ENCODE peak calls at places on chromosomes 16 and 17, in ten cellular contexts. B is HCT116, C is sigmoid colon, Y is breast epithelium, K is esophagus squamous epithelium, R is H1, A is stomach, N is Peyer's patch, Q is body of pancreas, F is A549. X is an unnamed sample.

GRCh38 chr16:27264151-27264550 is 4.4 kb downstream of the NSMCE1 start:
- DNase-seq in Y (peak; percentile 69), A (no peak), Q (no peak), B (peak; percentile 57), N (no peak), K (no peak), F (no peak), R (no peak), C (no peak), X (no peak)

GRCh38 chr17:36608794-36609497 is 7.6 kb downstream of the MRM1 start:
- DNase-seq in F (no peak), K (no peak), A (no peak), Q (peak; percentile 46), N (peak; percentile 64), R (no peak), B (peak; percentile 31), C (no peak), Y (no peak), X (peak; percentile 30)

GRCh38 chr16:14303182-14303618 is 232.1 kb downstream of the MRTFB start:
- DNase-seq in Y (no peak), Q (peak; percentile 38), K (no peak), C (no peak), B (no peak), N (no peak), R (no peak), A (no peak), F (no peak), X (no peak)

GRCh38 chr17:38585056-38585804 is 20.5 kb downstream of the SRCIN1 start:
- DNase-seq in K (no peak), Q (no peak), R (no peak), A (no peak), Y (peak; percentile 70), C (no peak), B (no peak), F (no peak), N (no peak), X (peak; percentile 17)

GRCh38 chr17:77727216-77727615 is 231.3 kb upstream of the TNRC6C start:
- DNase-seq in Q (no peak), N (no peak), B (no peak), A (no peak), Y (no peak), F (no peak), K (no peak), C (no peak), R (no peak), X (no peak)

GRCh38 chr16:3607161-3607560 is 4.2 kb downstream of the SLX4 start:
- DNase-seq in K (no peak), C (no peak), F (no peak), Y (no peak), A (no peak), Q (no peak), N (no peak), R (no peak), B (no peak), X (no peak)

GRCh38 chr17:17613708-17614114 is 22.2 kb upstream of the PEMT start:
- DNase-seq in Q (peak; percentile 72), Y (peak; percentile 29), F (peak; percentile 77), R (no peak), K (no peak), B (peak; percentile 70), N (no peak), A (peak; percentile 63), C (no peak), X (peak; percentile 48)

GRCh38 chr17:7416323-7416722 is 3.8 kb upstream of the SPEM1 start:
- DNase-seq in C (no peak), R (no peak), K (no peak), N (no peak), Y (no peak), Q (no peak), F (no peak), B (no peak), A (no peak), X (no peak)

GRCh38 chr17:63423251-63423950 is 22.7 kb downstream of the CYB561 start:
- DNase-seq in Y (no peak), F (no peak), R (no peak), N (no peak), K (no peak), Q (no peak), B (no peak), C (no peak), A (no peak), X (no peak)

GRCh38 chr17:2043785-2044184 is 2.0 kb downstream of the OVCA2 start:
- DNase-seq in Y (no peak), A (no peak), C (no peak), B (no peak), K (no peak), Q (no peak), N (no peak), R (no peak), F (peak; percentile 52), X (no peak)

DNA sequence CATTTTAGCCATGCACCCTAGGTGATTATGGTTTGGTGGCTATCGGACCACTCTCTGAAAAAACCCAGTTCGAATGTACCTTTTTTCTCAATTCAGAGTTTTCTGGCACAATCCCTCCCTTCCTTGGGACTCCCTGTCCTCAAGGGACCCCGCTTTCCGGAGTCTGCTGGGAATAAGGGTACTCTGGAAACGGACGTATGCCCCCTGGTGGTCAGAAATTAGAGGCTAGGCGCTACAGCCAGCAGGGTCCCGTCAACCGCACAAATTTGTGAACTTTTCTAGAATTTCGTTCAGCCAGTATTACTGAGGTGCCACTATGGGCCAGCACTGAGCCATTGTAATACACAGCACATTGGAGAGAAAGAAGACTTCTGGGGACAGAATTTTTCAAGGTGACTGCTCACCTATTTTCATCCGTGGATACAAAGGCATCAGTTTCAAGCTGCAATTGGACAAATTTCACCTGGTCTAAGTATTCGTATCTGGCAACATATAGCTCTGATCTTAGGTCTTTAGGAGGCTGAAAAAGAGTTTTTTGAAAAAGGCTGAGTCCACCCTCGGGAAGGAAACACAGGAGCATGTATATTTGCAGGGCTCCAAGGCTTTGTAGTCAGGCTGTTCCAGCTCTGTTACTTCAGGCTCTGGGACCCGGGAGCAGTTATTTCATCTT is 27.1 kb upstream of the CRYBA1 start:
- DNase-seq in Y (peak; percentile 56), A (peak; percentile 76), K (no peak), N (peak; percentile 69), R (peak; percentile 43), Q (peak; percentile 85), B (peak; percentile 63), F (peak; percentile 97), C (peak; percentile 88), X (peak; percentile 77)
- H3K4me3 ChIP-seq in Y (no peak overlapping the region), A (no peak overlapping the region), K (no peak overlapping the region), N (no peak overlapping the region), R (no peak overlapping the region), Q (no peak overlapping the region), B (no peak overlapping the region), F (no peak overlapping the region), C (no peak overlapping the region), X (no peak overlapping the region)

GRCh38 chr16:31388535-31388934 is 4.6 kb upstream of the ITGAD start:
- DNase-seq in A (no peak), F (no peak), N (no peak), B (no peak), Y (no peak), C (no peak), Q (no peak), R (no peak), K (no peak), X (no peak)

GRCh38 chr16:31390504-31391043 is 2.6 kb upstream of the ITGAD start:
- DNase-seq in R (no peak), Q (no peak), Y (no peak), N (no peak), A (no peak), F (no peak), K (no peak), B (no peak), C (no peak), X (no peak)

GRCh38 chr16:31385680-31386079 is 7.5 kb upstream of the ITGAD start:
- DNase-seq in K (no peak), R (no peak), A (no peak), Y (no peak), Q (peak; percentile 75), C (no peak), B (peak; percentile 15), N (no peak), F (no peak), X (no peak)

GRCh38 chr16:31382485-31383161 is 10.5 kb upstream of the ITGAD start:
- DNase-seq in F (peak; percentile 76), N (peak; percentile 79), Q (peak; percentile 83), C (no peak), R (peak; percentile 33), K (no peak), A (peak; percentile 67), B (peak; percentile 33), Y (peak; percentile 33), X (peak; percentile 68)

GRCh38 chr16:31386157-31386984 is 6.8 kb upstream of the ITGAD start:
- DNase-seq in F (peak; percentile 37), B (peak; percentile 54), A (no peak), N (no peak), Q (peak; percentile 70), R (no peak), Y (no peak), K (no peak), C (no peak), X (no peak)
- H3K27ac ChIP-seq in F (no peak overlapping the region), B (peak overlapping the region; percentile 44), A (no peak overlapping the region), N (no peak overlapping the region), Q (peak overlapping the region; percentile 64), R (no peak overlapping the region), Y (no peak overlapping the region), K (no peak overlapping the region), C (no peak overlapping the region), X (no peak overlapping the region)

GRCh38 chr16:89973235-89973634 is 24.7 kb downstream of the DEF8 start:
- DNase-seq in A (no peak), R (no peak), K (no peak), Q (no peak), C (no peak), F (no peak), N (no peak), Y (no peak), B (no peak), X (no peak)

GRCh38 chr16:89973654-89974335 is 25.2 kb downstream of the DEF8 start:
- DNase-seq in Q (no peak), C (no peak), B (no peak), A (no peak), F (no peak), R (no peak), K (no peak), Y (no peak), N (no peak), X (peak; percentile 32)

GRCh38 chr16:89972244-89973234 is 24.0 kb downstream of the DEF8 start:
- DNase-seq in Q (peak; percentile 93), C (peak; percentile 95), B (peak; percentile 88), N (peak; percentile 95), F (peak; percentile 99), K (peak; percentile 40), A (peak; percentile 94), Y (peak; percentile 86), R (peak; percentile 67), X (peak; percentile 94)

GRCh38 chr16:89970011-89970410 is 21.5 kb downstream of the DEF8 start:
- DNase-seq in F (no peak), A (no peak), R (no peak), B (no peak), Q (no peak), N (no peak), K (no peak), Y (no peak), C (no peak), X (no peak)

GRCh38 chr16:89971495-89972243 is 23.1 kb downstream of the DEF8 start:
- DNase-seq in Q (peak; percentile 38), A (no peak), N (no peak), Y (no peak), F (no peak), B (no peak), C (no peak), K (no peak), R (no peak), X (peak; percentile 29)
- TF ChIP-seq POLR2A in Q (no peak), A (no peak), N (no peak), Y (no peak), F (no peak), B (no peak), C (no peak), K (no peak), R (no peak), X (no peak)

GRCh38 chr17:68515238-68515637 is 3.0 kb downstream of the PRKAR1A start:
- DNase-seq in B (no peak), Y (no peak), N (no peak), Q (no peak), R (no peak), C (no peak), F (no peak), K (no peak), A (no peak), X (no peak)
- H3K4me3 ChIP-seq in B (no peak overlapping the region), Y (peak overlapping the region; percentile 84), N (no peak overlapping the region), Q (no peak overlapping the region), R (no peak overlapping the region), C (no peak overlapping the region), F (no peak overlapping the region), K (no peak overlapping the region), A (peak overlapping the region; percentile 83), X (no peak overlapping the region)

X was measured in transverse colon.